ENCODE peak calls at places on chromosomes 13 and 19, in nine cellular contexts. One of them, this sample, is unnamed.

GRCh38 chr19:11373166-11373884 is 1.1 kb upstream of the SWSAP1 start:
- DNase-seq in upper lobe of right lung: peak; percentile 74
- DNase-seq in esophagus squamous epithelium: no peak
- DNase-seq in AG04450: no peak
- DNase-seq in lower leg skin: no peak
- DNase-seq in Peyer's patch: no peak
- DNase-seq in epithelial cell of proximal tubule: no peak
- DNase-seq in right lobe of liver: no peak
- DNase-seq in bronchial epithelial cell: peak; percentile 47
- DNase-seq in this sample: no peak

GRCh38 chr13:36804588-36804987 is 14.4 kb upstream of the RFXAP start:
- DNase-seq in upper lobe of right lung: no peak
- DNase-seq in esophagus squamous epithelium: no peak
- DNase-seq in AG04450: no peak
- DNase-seq in lower leg skin: no peak
- DNase-seq in Peyer's patch: no peak
- DNase-seq in epithelial cell of proximal tubule: no peak
- DNase-seq in right lobe of liver: no peak
- DNase-seq in bronchial epithelial cell: no peak
- DNase-seq in this sample: peak; percentile 64

GRCh38 chr19:383922-384800 is 24.8 kb downstream of the C2CD4C start:
- DNase-seq in upper lobe of right lung: peak; percentile 63
- DNase-seq in esophagus squamous epithelium: no peak
- DNase-seq in AG04450: no peak
- DNase-seq in lower leg skin: no peak
- DNase-seq in Peyer's patch: peak; percentile 10
- DNase-seq in epithelial cell of proximal tubule: no peak
- DNase-seq in right lobe of liver: no peak
- DNase-seq in bronchial epithelial cell: no peak
- DNase-seq in this sample: no peak

GRCh38 chr19:42254083-42254849 is 662 bp downstream of the ERF start:
- DNase-seq in upper lobe of right lung: peak; percentile 85
- DNase-seq in esophagus squamous epithelium: no peak
- DNase-seq in AG04450: no peak
- DNase-seq in lower leg skin: peak; percentile 76
- DNase-seq in Peyer's patch: peak; percentile 91
- DNase-seq in epithelial cell of proximal tubule: no peak
- DNase-seq in right lobe of liver: peak; percentile 85
- DNase-seq in bronchial epithelial cell: no peak
- DNase-seq in this sample: no peak

GRCh38 chr19:9032136-9032626 is 22.0 kb upstream of the MUC16 start:
- DNase-seq in upper lobe of right lung: no peak
- DNase-seq in esophagus squamous epithelium: no peak
- DNase-seq in AG04450: no peak
- DNase-seq in lower leg skin: no peak
- DNase-seq in Peyer's patch: no peak
- DNase-seq in epithelial cell of proximal tubule: no peak
- DNase-seq in right lobe of liver: no peak
- DNase-seq in bronchial epithelial cell: no peak
- DNase-seq in this sample: peak; percentile 74

GRCh38 chr19:33798701-33799111 is 2.0 kb downstream of the KCTD15 start:
- DNase-seq in upper lobe of right lung: no peak
- DNase-seq in esophagus squamous epithelium: no peak
- DNase-seq in AG04450: no peak
- DNase-seq in lower leg skin: no peak
- DNase-seq in Peyer's patch: no peak
- DNase-seq in epithelial cell of proximal tubule: no peak
- DNase-seq in right lobe of liver: no peak
- DNase-seq in bronchial epithelial cell: no peak
- DNase-seq in this sample: no peak

GRCh38 chr19:10718205-10719196 is 622 bp downstream of the DNM2 start:
- DNase-seq in upper lobe of right lung: peak; percentile 82
- DNase-seq in esophagus squamous epithelium: no peak
- DNase-seq in AG04450: no peak
- DNase-seq in lower leg skin: no peak
- DNase-seq in Peyer's patch: no peak
- DNase-seq in epithelial cell of proximal tubule: no peak
- DNase-seq in right lobe of liver: peak; percentile 68
- DNase-seq in bronchial epithelial cell: peak; percentile 9
- DNase-seq in this sample: no peak

GRCh38 chr19:58345558-58345957 is 7.7 kb downstream of the A1BG start:
- DNase-seq in upper lobe of right lung: no peak
- DNase-seq in esophagus squamous epithelium: no peak
- DNase-seq in AG04450: no peak
- DNase-seq in lower leg skin: no peak
- DNase-seq in Peyer's patch: no peak
- DNase-seq in epithelial cell of proximal tubule: no peak
- DNase-seq in right lobe of liver: no peak
- DNase-seq in bronchial epithelial cell: no peak
- DNase-seq in this sample: no peak

GRCh38 chr13:34817246-34817645 is 124.8 kb upstream of the NBEA start:
- DNase-seq in upper lobe of right lung: no peak
- DNase-seq in esophagus squamous epithelium: no peak
- DNase-seq in AG04450: no peak
- DNase-seq in lower leg skin: no peak
- DNase-seq in Peyer's patch: no peak
- DNase-seq in epithelial cell of proximal tubule: no peak
- DNase-seq in right lobe of liver: no peak
- DNase-seq in bronchial epithelial cell: no peak
- DNase-seq in this sample: no peak

GRCh38 chr19:48714759-48715261 is 4.7 kb downstream of the MAMSTR start:
- DNase-seq in upper lobe of right lung: no peak
- DNase-seq in esophagus squamous epithelium: no peak
- DNase-seq in AG04450: no peak
- DNase-seq in lower leg skin: no peak
- DNase-seq in Peyer's patch: no peak
- DNase-seq in epithelial cell of proximal tubule: no peak
- DNase-seq in right lobe of liver: no peak
- DNase-seq in bronchial epithelial cell: no peak
- DNase-seq in this sample: no peak

GRCh38 chr19:16470911-16471811 is 609 bp downstream of the EPS15L1 start:
- DNase-seq in upper lobe of right lung: no peak
- DNase-seq in esophagus squamous epithelium: no peak
- DNase-seq in AG04450: no peak
- DNase-seq in lower leg skin: no peak
- DNase-seq in Peyer's patch: no peak
- DNase-seq in epithelial cell of proximal tubule: no peak
- DNase-seq in right lobe of liver: peak; percentile 62
- DNase-seq in bronchial epithelial cell: peak; percentile 75
- DNase-seq in this sample: no peak

GRCh38 chr13:41827507-41828213 is 133.2 kb downstream of the VWA8 start:
- DNase-seq in upper lobe of right lung: no peak
- DNase-seq in esophagus squamous epithelium: no peak
- DNase-seq in AG04450: peak; percentile 75
- DNase-seq in lower leg skin: peak; percentile 49
- DNase-seq in Peyer's patch: no peak
- DNase-seq in epithelial cell of proximal tubule: peak; percentile 69
- DNase-seq in right lobe of liver: no peak
- DNase-seq in bronchial epithelial cell: peak; percentile 93
- DNase-seq in this sample: no peak

GRCh38 chr19:8352134-8352827 is 9.2 kb upstream of the KANK3 start:
- DNase-seq in upper lobe of right lung: no peak
- DNase-seq in esophagus squamous epithelium: no peak
- DNase-seq in AG04450: no peak
- DNase-seq in lower leg skin: no peak
- DNase-seq in Peyer's patch: no peak
- DNase-seq in epithelial cell of proximal tubule: no peak
- DNase-seq in right lobe of liver: no peak
- DNase-seq in bronchial epithelial cell: no peak
- DNase-seq in this sample: no peak

GRCh38 chr13:70923863-70924752 is 815.9 kb upstream of the KLHL1 start:
- DNase-seq in upper lobe of right lung: peak; percentile 51
- DNase-seq in esophagus squamous epithelium: no peak
- DNase-seq in AG04450: no peak
- DNase-seq in lower leg skin: no peak
- DNase-seq in Peyer's patch: no peak
- DNase-seq in epithelial cell of proximal tubule: no peak
- DNase-seq in right lobe of liver: peak; percentile 46
- DNase-seq in bronchial epithelial cell: no peak
- DNase-seq in this sample: no peak

GRCh38 chr19:16368385-16369305 is 44.0 kb downstream of the KLF2 start:
- DNase-seq in upper lobe of right lung: no peak
- DNase-seq in esophagus squamous epithelium: no peak
- DNase-seq in AG04450: no peak
- DNase-seq in lower leg skin: no peak
- DNase-seq in Peyer's patch: peak; percentile 64
- DNase-seq in epithelial cell of proximal tubule: no peak
- DNase-seq in right lobe of liver: peak; percentile 45
- DNase-seq in bronchial epithelial cell: no peak
- DNase-seq in this sample: no peak

GRCh38 chr13:20709782-20710181 is 6.3 kb downstream of the IL17D start:
- DNase-seq in upper lobe of right lung: no peak
- DNase-seq in esophagus squamous epithelium: no peak
- DNase-seq in AG04450: no peak
- DNase-seq in lower leg skin: no peak
- DNase-seq in Peyer's patch: no peak
- DNase-seq in epithelial cell of proximal tubule: no peak
- DNase-seq in right lobe of liver: no peak
- DNase-seq in bronchial epithelial cell: no peak
- DNase-seq in this sample: no peak

DNA sequence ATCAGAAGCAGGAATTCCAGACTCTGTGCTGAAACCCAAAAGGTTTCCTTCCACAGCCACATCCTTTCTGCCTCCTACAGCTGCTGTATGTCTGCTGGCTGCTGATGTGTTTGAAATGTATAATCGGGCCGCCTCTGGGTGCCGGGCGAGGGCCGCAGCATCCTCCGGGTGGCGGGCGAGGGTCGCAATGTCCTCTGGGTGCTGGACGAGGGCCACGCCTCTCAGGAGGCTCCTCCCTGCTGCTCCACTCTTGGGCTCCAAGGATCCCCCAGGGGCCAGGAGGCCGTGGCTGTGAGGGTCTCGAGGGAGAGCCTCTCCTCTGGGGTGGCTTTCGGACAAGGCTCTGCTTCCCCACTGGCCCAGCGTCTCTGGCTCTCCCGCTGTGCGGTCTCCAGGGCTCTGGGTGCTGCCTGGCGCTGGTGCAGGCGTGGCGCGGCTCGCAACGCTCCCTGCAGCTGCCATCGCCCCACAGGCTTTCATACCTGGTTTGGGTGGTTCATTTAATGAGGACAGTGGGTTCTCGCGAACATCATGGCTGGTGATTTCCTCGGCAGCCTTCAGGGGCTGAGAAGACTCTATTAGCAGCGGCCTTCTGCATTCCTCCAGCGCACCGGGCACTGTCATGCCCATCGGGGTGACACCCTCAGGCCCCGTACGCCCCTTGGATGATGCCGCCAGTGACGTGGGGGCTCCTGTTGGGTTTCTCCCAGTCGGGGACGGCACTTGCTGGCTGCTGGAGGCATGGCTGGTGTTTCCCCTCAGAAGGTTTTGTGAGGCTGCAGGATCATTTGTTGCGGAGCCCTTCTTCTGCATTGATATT is 41.8 kb upstream of the GRTP1 start:
- DNase-seq in upper lobe of right lung: peak; percentile 53
- DNase-seq in esophagus squamous epithelium: no peak
- DNase-seq in AG04450: no peak
- DNase-seq in lower leg skin: no peak
- DNase-seq in Peyer's patch: no peak
- DNase-seq in epithelial cell of proximal tubule: no peak
- DNase-seq in right lobe of liver: peak; percentile 51
- DNase-seq in bronchial epithelial cell: no peak
- DNase-seq in this sample: no peak
- H3K4me3 ChIP-seq in upper lobe of right lung: no peak overlapping the region
- H3K4me3 ChIP-seq in esophagus squamous epithelium: no peak overlapping the region
- H3K4me3 ChIP-seq in AG04450: no peak overlapping the region
- H3K4me3 ChIP-seq in lower leg skin: no peak overlapping the region
- H3K4me3 ChIP-seq in Peyer's patch: no peak overlapping the region
- H3K4me3 ChIP-seq in epithelial cell of proximal tubule: no peak overlapping the region
- H3K4me3 ChIP-seq in right lobe of liver: no peak overlapping the region
- H3K4me3 ChIP-seq in bronchial epithelial cell: no peak overlapping the region
- H3K4me3 ChIP-seq in this sample: no peak overlapping the region

GRCh38 chr19:6393074-6393981 is at the start of gene GTF2F1:
- DNase-seq in upper lobe of right lung: peak; percentile 96
- DNase-seq in esophagus squamous epithelium: peak; percentile 71
- DNase-seq in AG04450: peak; percentile 91
- DNase-seq in lower leg skin: peak; percentile 85
- DNase-seq in Peyer's patch: peak; percentile 93
- DNase-seq in epithelial cell of proximal tubule: peak; percentile 62
- DNase-seq in right lobe of liver: peak; percentile 94
- DNase-seq in bronchial epithelial cell: peak; percentile 77
- DNase-seq in this sample: peak; percentile 63
- TF ChIP-seq CTCF in upper lobe of right lung: peak; percentile 25
- TF ChIP-seq CTCF in esophagus squamous epithelium: no peak
- TF ChIP-seq CTCF in AG04450: peak; percentile 19
- TF ChIP-seq CTCF in lower leg skin: no peak
- TF ChIP-seq CTCF in Peyer's patch: peak; percentile 33
- TF ChIP-seq CTCF in epithelial cell of proximal tubule: no peak
- TF ChIP-seq CTCF in right lobe of liver: peak; percentile 32
- TF ChIP-seq CTCF in bronchial epithelial cell: peak; percentile 42
- TF ChIP-seq CTCF in this sample: no peak

DNA sequence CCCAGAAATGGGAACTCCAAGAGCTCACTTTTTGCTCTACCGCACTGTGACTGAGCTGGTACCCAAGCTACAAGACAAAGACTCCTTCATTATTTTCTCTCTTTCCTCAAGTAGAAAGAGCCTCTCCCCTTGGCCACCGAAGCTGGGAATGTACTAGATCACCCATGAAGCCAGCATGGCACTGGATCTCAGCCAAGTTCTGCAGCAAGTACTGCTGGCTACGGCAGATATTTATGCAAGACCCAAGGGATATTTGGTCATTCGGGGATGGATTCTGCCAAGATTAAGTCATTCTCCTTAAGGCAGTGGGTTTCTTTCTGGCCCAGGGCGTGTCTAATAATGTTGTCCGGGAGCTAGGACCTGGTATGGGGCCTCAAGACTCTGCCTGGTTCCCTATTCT is 633.5 kb downstream of the SLITRK1 start:
- DNase-seq in upper lobe of right lung: no peak
- DNase-seq in esophagus squamous epithelium: no peak
- DNase-seq in AG04450: no peak
- DNase-seq in lower leg skin: no peak
- DNase-seq in Peyer's patch: no peak
- DNase-seq in epithelial cell of proximal tubule: no peak
- DNase-seq in right lobe of liver: no peak
- DNase-seq in bronchial epithelial cell: no peak
- DNase-seq in this sample: no peak
- H3K4me3 ChIP-seq in upper lobe of right lung: no peak overlapping the region
- H3K4me3 ChIP-seq in esophagus squamous epithelium: no peak overlapping the region
- H3K4me3 ChIP-seq in AG04450: no peak overlapping the region
- H3K4me3 ChIP-seq in lower leg skin: no peak overlapping the region
- H3K4me3 ChIP-seq in Peyer's patch: no peak overlapping the region
- H3K4me3 ChIP-seq in epithelial cell of proximal tubule: no peak overlapping the region
- H3K4me3 ChIP-seq in right lobe of liver: no peak overlapping the region
- H3K4me3 ChIP-seq in bronchial epithelial cell: no peak overlapping the region
- H3K4me3 ChIP-seq in this sample: no peak overlapping the region

GRCh38 chr19:2231621-2232221 is 4.4 kb downstream of the PLEKHJ1 start:
- DNase-seq in upper lobe of right lung: no peak
- DNase-seq in esophagus squamous epithelium: no peak
- DNase-seq in AG04450: no peak
- DNase-seq in lower leg skin: no peak
- DNase-seq in Peyer's patch: no peak
- DNase-seq in epithelial cell of proximal tubule: no peak
- DNase-seq in right lobe of liver: no peak
- DNase-seq in bronchial epithelial cell: no peak
- DNase-seq in this sample: no peak
- TF ChIP-seq CTCF in upper lobe of right lung: no peak
- TF ChIP-seq CTCF in esophagus squamous epithelium: no peak
- TF ChIP-seq CTCF in AG04450: no peak
- TF ChIP-seq CTCF in lower leg skin: peak; percentile 10
- TF ChIP-seq CTCF in Peyer's patch: peak; percentile 40
- TF ChIP-seq CTCF in epithelial cell of proximal tubule: no peak
- TF ChIP-seq CTCF in right lobe of liver: peak; percentile 9
- TF ChIP-seq CTCF in bronchial epithelial cell: no peak
- TF ChIP-seq CTCF in this sample: peak; percentile 22